ENCODE peak calls at places on chromosomes 6 and 20, in five cellular contexts. H is fibroblast of lung, O is PC-9, J is HepG2, V is GM23248. B is an unnamed sample.

GRCh38 chr20:47677314-47678129 is 107.8 kb downstream of the SULF2 start:
- DNase-seq in H (peak), O (peak), J (peak), V (peak), B (peak)

GRCh38 chr20:53390780-53391179 is 202.9 kb downstream of the ZNF217 start:
- DNase-seq in H (peak), O (no peak), J (no peak), V (peak), B (no peak)

GRCh38 chr6:145898376-145898775 is 65.8 kb downstream of the SHPRH start:
- DNase-seq in H (no peak), O (peak), J (no peak), V (no peak), B (no peak)

GRCh38 chr6:20202070-20202658 is 10.1 kb downstream of the MBOAT1 start:
- DNase-seq in H (peak), O (no peak), J (peak), V (peak), B (peak)

GRCh38 chr6:111464184-111464583 is 18.8 kb downstream of the REV3L start:
- DNase-seq in H (peak), O (no peak), J (peak), V (no peak), B (no peak)

GRCh38 chr20:1272368-1273155 is 6.5 kb downstream of the SNPH start:
- DNase-seq in H (no peak), O (no peak), J (no peak), V (no peak), B (no peak)

GRCh38 chr6:116409756-116410155 is 39.0 kb downstream of the DSE start:
- DNase-seq in H (no peak), O (no peak), J (no peak), V (no peak), B (no peak)

GRCh38 chr20:47273591-47274235 is 82.8 kb downstream of the ZMYND8 start:
- DNase-seq in H (peak), O (no peak), J (no peak), V (peak), B (no peak)

GRCh38 chr6:161436106-161436876 is 162.4 kb upstream of the AGPAT4 start:
- DNase-seq in H (peak), O (no peak), J (no peak), V (no peak), B (no peak)

GRCh38 chr6:40874495-40874894 is 164.5 kb downstream of the UNC5CL start:
- DNase-seq in H (no peak), O (no peak), J (no peak), V (no peak), B (no peak)

GRCh38 chr6:17206566-17207072 is 74.5 kb upstream of the RBM24 start:
- DNase-seq in H (no peak), O (no peak), J (no peak), V (no peak), B (no peak)

GRCh38 chr6:53956068-53956711 is 155.1 kb upstream of the MLIP start:
- DNase-seq in H (peak), O (peak), J (peak), V (peak), B (peak)

GRCh38 chr20:12847862-12848261 is 160.9 kb upstream of the SPTLC3 start:
- DNase-seq in H (no peak), O (no peak), J (peak), V (peak), B (no peak)

GRCh38 chr6:3990692-3991491 is 88.0 kb downstream of the FAM217A start:
- DNase-seq in H (peak), O (peak), J (peak), V (peak), B (peak)

GRCh38 chr20:49450281-49450707 is 32.2 kb downstream of the KCNB1 start:
- DNase-seq in H (peak), O (no peak), J (no peak), V (no peak), B (no peak)

GRCh38 chr6:41191569-41191968 is 9.4 kb downstream of the TREML2 start:
- DNase-seq in H (no peak), O (no peak), J (no peak), V (peak), B (peak)

GRCh38 chr6:112356994-112357393 is 9.9 kb downstream of the RFPL4B start:
- DNase-seq in H (no peak), O (no peak), J (no peak), V (no peak), B (no peak)

GRCh38 chr6:17473554-17473953 is 80.2 kb downstream of the CAP2 start:
- DNase-seq in H (no peak), O (no peak), J (no peak), V (no peak), B (no peak)

GRCh38 chr6:114471450-114471849 is 128.6 kb upstream of the HS3ST5 start:
- DNase-seq in H (no peak), O (no peak), J (no peak), V (no peak), B (no peak)

GRCh38 chr6:148969679-148970078 is 222.8 kb downstream of the UST start:
- DNase-seq in H (peak), O (no peak), J (no peak), V (peak), B (no peak)

GRCh38 chr6:45420083-45420908 is 42.6 kb upstream of the SUPT3H start:
- DNase-seq in H (peak), O (no peak), J (no peak), V (peak), B (peak)

GRCh38 chr6:45423111-45423900 is 45.6 kb upstream of the SUPT3H start:
- DNase-seq in H (peak), O (no peak), J (no peak), V (peak), B (no peak)

GRCh38 chr6:45422541-45423110 is 44.9 kb upstream of the SUPT3H start:
- DNase-seq in H (peak), O (peak), J (no peak), V (peak), B (peak)

GRCh38 chr6:45420909-45421699 is 43.4 kb upstream of the SUPT3H start:
- DNase-seq in H (peak), O (no peak), J (no peak), V (peak), B (peak)

GRCh38 chr6:45421700-45422540 is 44.2 kb upstream of the SUPT3H start:
- DNase-seq in H (peak), O (peak), J (peak), V (peak), B (peak)
- TF ChIP-seq EZH2 in H (no peak), O (no peak), J (peak), V (no peak), B (peak)

GRCh38 chr6:134909701-134910595 is 40.0 kb downstream of the ALDH8A1 start:
- DNase-seq in H (peak), O (no peak), J (no peak), V (peak), B (no peak)

GRCh38 chr6:134911532-134911931 is 38.4 kb downstream of the ALDH8A1 start:
- DNase-seq in H (peak), O (peak), J (no peak), V (peak), B (no peak)

GRCh38 chr6:134903448-134903847 is 46.5 kb downstream of the ALDH8A1 start:
- DNase-seq in H (no peak), O (no peak), J (no peak), V (peak), B (no peak)

GRCh38 chr6:134910596-134910935 is 39.3 kb downstream of the ALDH8A1 start:
- DNase-seq in H (peak), O (no peak), J (no peak), V (no peak), B (no peak)

GRCh38 chr6:134908906-134909516 is 40.9 kb downstream of the ALDH8A1 start:
- DNase-seq in H (peak), O (peak), J (peak), V (peak), B (peak)
- H2AFZ ChIP-seq in H (peak), O (no peak), J (no peak), V (peak), B (peak)

DNA sequence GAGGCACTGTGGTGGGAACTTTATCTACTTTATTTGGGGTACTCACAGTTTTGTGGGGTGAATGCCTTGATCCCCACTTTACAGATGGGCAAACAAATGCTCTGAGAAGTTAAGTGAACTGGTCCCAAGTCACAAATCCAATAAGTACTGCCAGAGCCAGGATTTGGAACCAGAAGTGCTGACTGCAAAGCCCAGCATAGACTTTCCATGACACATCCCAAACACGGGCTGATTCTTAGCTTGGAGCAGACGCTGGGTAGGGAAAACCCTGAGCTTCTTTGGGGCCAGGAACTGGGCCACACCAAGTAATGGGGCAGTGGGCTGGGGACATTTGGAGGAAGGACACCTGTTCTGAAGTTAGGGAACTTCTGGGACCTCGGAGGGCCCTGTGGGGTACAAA is 20.3 kb downstream of the RIN2 start:
- DNase-seq in H (no peak), O (no peak), J (no peak), V (peak), B (no peak)
- TF ChIP-seq EZH2 in H (no peak), O (no peak), J (no peak), V (no peak), B (no peak)

GRCh38 chr6:158722176-158722729 is 72.4 kb downstream of the SYTL3 start:
- DNase-seq in H (no peak), O (no peak), J (no peak), V (no peak), B (no peak)

GRCh38 chr6:158713469-158713868 is 63.6 kb downstream of the SYTL3 start:
- DNase-seq in H (no peak), O (no peak), J (no peak), V (no peak), B (no peak)

GRCh38 chr6:158718431-158719126 is 68.7 kb downstream of the SYTL3 start:
- DNase-seq in H (no peak), O (no peak), J (peak), V (peak), B (peak)

GRCh38 chr6:158715330-158716311 is 65.8 kb downstream of the SYTL3 start:
- DNase-seq in H (no peak), O (no peak), J (no peak), V (no peak), B (no peak)

DNA sequence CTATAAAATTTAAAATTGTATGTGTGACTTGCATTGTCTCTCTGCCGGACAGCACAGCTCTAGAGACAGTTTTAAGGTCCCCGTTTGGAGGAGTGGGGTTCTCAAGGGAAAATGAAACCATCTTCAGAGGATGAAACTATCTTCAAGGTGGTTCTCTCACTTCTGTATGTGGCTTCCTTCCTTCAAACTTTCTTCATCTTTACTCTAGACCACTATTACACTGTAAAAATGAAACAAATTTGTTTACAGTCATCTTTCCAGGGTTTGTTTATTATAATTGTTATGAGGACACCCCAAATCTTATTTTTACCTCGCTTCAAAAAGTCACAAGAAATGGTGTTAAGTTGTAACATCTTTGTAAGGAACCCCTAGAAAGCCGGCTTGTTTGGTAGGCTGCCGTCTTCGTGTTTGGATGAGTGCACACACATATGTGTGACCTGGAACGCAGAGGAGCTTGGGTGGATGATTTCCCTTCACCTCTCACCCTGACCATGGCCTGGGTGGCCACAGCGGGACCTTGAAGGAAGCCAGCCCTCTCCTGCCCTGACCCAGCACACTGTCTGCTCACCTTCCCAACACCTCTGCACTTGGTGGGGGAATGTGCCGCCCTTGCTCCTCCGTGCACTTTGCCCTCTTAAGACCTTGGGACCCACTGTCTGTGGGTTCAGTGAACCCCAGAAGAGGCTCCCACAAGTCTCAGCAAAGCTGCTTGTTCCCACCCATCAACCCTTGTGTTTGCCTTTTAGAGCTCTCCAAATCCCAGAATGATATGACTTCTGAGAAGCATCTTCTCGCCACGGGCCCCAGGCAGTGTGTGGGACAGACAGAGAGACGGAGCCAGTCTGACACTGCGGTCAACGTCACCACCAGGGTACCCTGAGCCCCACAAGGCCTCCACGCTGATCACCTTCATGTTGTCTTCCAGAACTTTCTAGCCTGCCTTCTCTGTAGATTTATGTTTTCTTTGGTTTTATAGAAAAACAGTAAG is 67.8 kb downstream of the SYTL3 start:
- DNase-seq in H (no peak), O (no peak), J (no peak), V (no peak), B (no peak)
- H2AFZ ChIP-seq in H (no peak), O (no peak), J (no peak), V (no peak), B (no peak)

GRCh38 chr6:46735720-46736031 is 501 bp upstream of the PLA2G7 start:
- DNase-seq in H (no peak), O (no peak), J (no peak), V (no peak), B (no peak)

GRCh38 chr6:46736913-46737312 is 1.7 kb upstream of the PLA2G7 start:
- DNase-seq in H (no peak), O (no peak), J (no peak), V (no peak), B (no peak)

GRCh38 chr6:46733410-46733809 is 1.8 kb downstream of the PLA2G7 start:
- DNase-seq in H (no peak), O (no peak), J (no peak), V (no peak), B (no peak)

GRCh38 chr6:46730918-46731461 is 4.2 kb downstream of the PLA2G7 start:
- DNase-seq in H (no peak), O (no peak), J (no peak), V (no peak), B (no peak)

DNA sequence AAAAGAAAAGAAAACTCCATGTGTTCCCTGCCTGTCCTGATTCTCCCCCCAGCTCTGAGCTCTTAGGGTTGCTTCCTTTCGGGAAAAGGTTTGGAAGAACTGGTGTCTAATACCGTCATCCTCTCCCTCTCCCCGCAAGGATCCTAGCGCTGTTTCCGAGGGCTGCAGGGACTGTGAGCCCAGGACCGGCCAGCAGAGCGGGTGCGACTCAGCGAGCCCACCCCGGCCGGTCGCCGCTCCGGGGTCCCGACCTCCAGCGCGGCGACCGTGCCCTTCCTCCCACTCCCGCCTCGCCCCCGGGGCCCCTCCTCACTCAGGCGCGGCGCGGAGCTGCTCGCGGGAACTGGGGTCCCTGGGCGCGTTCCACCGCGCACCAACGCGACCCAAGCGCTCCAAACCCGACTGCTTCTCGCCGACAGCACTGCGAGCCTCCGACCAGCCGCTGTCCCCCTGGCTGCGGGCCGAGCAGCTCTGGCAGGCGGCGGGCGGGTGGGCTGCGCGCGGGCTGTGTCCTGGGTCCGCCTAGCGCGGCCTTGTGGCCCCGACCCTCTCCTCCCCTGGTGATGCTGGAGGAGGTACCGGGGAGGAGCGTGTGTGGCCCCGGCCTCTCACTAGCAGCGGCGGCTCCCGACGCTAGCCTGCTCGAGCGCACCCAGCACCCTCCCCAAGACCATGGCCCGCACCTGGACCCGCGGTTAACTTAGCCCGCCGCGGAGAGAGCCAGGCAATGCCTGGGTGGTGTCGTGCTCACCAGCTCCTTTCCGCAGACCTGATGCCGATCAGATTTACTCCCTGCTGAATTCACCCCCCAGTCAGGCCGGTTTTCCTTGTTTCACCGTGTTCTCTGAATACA is at the start of gene PLA2G7:
- DNase-seq in H (peak), O (no peak), J (no peak), V (peak), B (no peak)
- TF ChIP-seq EZH2 in H (peak), O (no peak), J (peak), V (peak), B (peak)

GRCh38 chr6:44366781-44367180 is 20.7 kb upstream of the CDC5L start:
- DNase-seq in H (no peak), O (no peak), J (no peak), V (no peak), B (no peak)

GRCh38 chr6:44363377-44363926 is 21.0 kb downstream of the SPATS1 start:
- DNase-seq in H (no peak), O (no peak), J (no peak), V (no peak), B (no peak)

GRCh38 chr6:44373051-44373450 is 14.5 kb upstream of the CDC5L start:
- DNase-seq in H (no peak), O (no peak), J (no peak), V (peak), B (no peak)

GRCh38 chr6:44367686-44368085 is 19.8 kb upstream of the CDC5L start:
- DNase-seq in H (no peak), O (no peak), J (no peak), V (peak), B (peak)
- H2AFZ ChIP-seq in H (no peak), O (no peak), J (no peak), V (no peak), B (no peak)

B was measured in endothelial cell of umbilical vein.